ENCODE peak calls at places on chromosomes 3 and 15, in six cellular contexts. F, N, T, H, M and L are unnamed samples.

GRCh38 chr3:194220776-194221735 is 85.1 kb downstream of the HES1 start:
- DNase-seq in F (no peak), N (no peak), T (no peak), H (no peak), M (no peak), L (no peak)

GRCh38 chr3:170734737-170735070 is 135.3 kb downstream of the RPL22L1 start:
- DNase-seq in F (no peak), N (no peak), T (no peak), H (no peak), M (no peak), L (no peak)

GRCh38 chr3:141021261-141021660 is 29.9 kb upstream of the SPSB4 start:
- DNase-seq in F (no peak), N (no peak), T (no peak), H (no peak), M (peak), L (no peak)

GRCh38 chr15:93866996-93867395 is 364.4 kb upstream of the MCTP2 start:
- DNase-seq in F (no peak), N (no peak), T (no peak), H (no peak), M (no peak), L (no peak)

GRCh38 chr15:78567541-78567940 is 2.2 kb downstream of the CHRNA5 start:
- DNase-seq in F (no peak), N (no peak), T (no peak), H (no peak), M (no peak), L (no peak)

GRCh38 chr3:160801386-160802118 is 45.5 kb downstream of the PPM1L start:
- DNase-seq in F (peak), N (peak), T (peak), H (peak), M (peak), L (no peak)

GRCh38 chr15:96703794-96704550 is 373.5 kb downstream of the NR2F2 start:
- DNase-seq in F (no peak), N (peak), T (no peak), H (no peak), M (no peak), L (peak)

GRCh38 chr15:68997930-68998777 is 16.3 kb upstream of the NOX5 start:
- DNase-seq in F (no peak), N (no peak), T (no peak), H (no peak), M (no peak), L (no peak)

GRCh38 chr3:95319921-95320494 is 1257.1 kb downstream of the NSUN3 start:
- DNase-seq in F (no peak), N (no peak), T (no peak), H (no peak), M (peak), L (peak)

GRCh38 chr3:18774319-18774877 is 349.3 kb upstream of the SATB1 start:
- DNase-seq in F (no peak), N (no peak), T (no peak), H (no peak), M (no peak), L (no peak)

GRCh38 chr3:9765865-9766264 is 3.9 kb downstream of the CAMK1 start:
- DNase-seq in F (no peak), N (no peak), T (no peak), H (no peak), M (no peak), L (no peak)

GRCh38 chr3:46845397-46845859 is 17.8 kb downstream of the MYL3 start:
- DNase-seq in F (no peak), N (no peak), T (peak), H (peak), M (peak), L (no peak)

GRCh38 chr15:56432304-56432703 is 32.6 kb downstream of the MNS1 start:
- DNase-seq in F (no peak), N (no peak), T (no peak), H (no peak), M (no peak), L (no peak)

GRCh38 chr15:28935316-28935715 is 49.5 kb downstream of the APBA2 start:
- DNase-seq in F (no peak), N (no peak), T (no peak), H (no peak), M (no peak), L (no peak)

GRCh38 chr15:71788646-71789579 is 21.4 kb upstream of the NR2E3 start:
- DNase-seq in F (no peak), N (no peak), T (no peak), H (no peak), M (peak), L (no peak)

GRCh38 chr15:70023769-70024491 is 73.8 kb downstream of the TLE3 start:
- DNase-seq in F (no peak), N (peak), T (peak), H (peak), M (peak), L (no peak)

GRCh38 chr3:3683261-3683660 is 116.0 kb upstream of the LRRN1 start:
- DNase-seq in F (no peak), N (no peak), T (no peak), H (no peak), M (no peak), L (peak)

GRCh38 chr3:181316481-181316880 is 326.9 kb upstream of the DNAJC19 start:
- DNase-seq in F (no peak), N (no peak), T (peak), H (no peak), M (peak), L (no peak)

GRCh38 chr15:98582900-98583554 is 65.3 kb upstream of the IGF1R start:
- DNase-seq in F (no peak), N (no peak), T (no peak), H (no peak), M (no peak), L (no peak)

GRCh38 chr3:151395806-151396205 is 11.3 kb upstream of the P2RY12 start:
- DNase-seq in F (no peak), N (peak), T (peak), H (no peak), M (peak), L (peak)

GRCh38 chr3:62057339-62058047 is 315.9 kb downstream of the FEZF2 start:
- DNase-seq in F (no peak), N (no peak), T (no peak), H (no peak), M (no peak), L (peak)

GRCh38 chr3:2614578-2614977 is 495.6 kb downstream of the IL5RA start:
- DNase-seq in F (no peak), N (no peak), T (no peak), H (no peak), M (no peak), L (no peak)

GRCh38 chr3:46931631-46932441 is 44.7 kb downstream of the CCDC12 start:
- DNase-seq in F (no peak), N (no peak), T (peak), H (peak), M (no peak), L (no peak)

GRCh38 chr3:109023656-109024254 is 70.1 kb upstream of the GUCA1C start:
- DNase-seq in F (no peak), N (no peak), T (peak), H (no peak), M (peak), L (peak)

GRCh38 chr3:377158-377561 is 180.6 kb downstream of the CHL1 start:
- DNase-seq in F (no peak), N (no peak), T (peak), H (no peak), M (peak), L (no peak)

GRCh38 chr3:186772886-186773417 is 10.4 kb upstream of the EIF4A2 start:
- DNase-seq in F (peak), N (no peak), T (no peak), H (peak), M (no peak), L (no peak)

GRCh38 chr15:51094606-51095569 is at the start of gene TNFAIP8L3:
- DNase-seq in F (no peak), N (no peak), T (no peak), H (peak), M (peak), L (no peak)

GRCh38 chr3:14823910-14824629 is 5.3 kb downstream of the FGD5 start:
- DNase-seq in F (no peak), N (no peak), T (no peak), H (no peak), M (no peak), L (no peak)